ENCODE peak calls at places on chromosome 3, in seven cellular contexts. Z is HT1080, O is DND-41, P is endothelial cell, V is stomach, C is M059J, F is EL. I is an unnamed sample.

GRCh38 chr3:138381950-138382715 is 33.8 kb downstream of the MRAS start:
- DNase-seq in P (no peak), Z (no peak), F (peak), O (no peak), C (peak), V (peak), I (peak)

GRCh38 chr3:129625071-129625874 is 18.8 kb upstream of the PLXND1 start:
- DNase-seq in Z (no peak), P (no peak), O (no peak), V (no peak), F (peak), C (peak), I (peak)

GRCh38 chr3:134685881-134686802 is 35.3 kb upstream of the KY start:
- DNase-seq in F (peak), O (no peak), C (peak), P (no peak), Z (peak), V (no peak), I (peak)

GRCh38 chr3:42518800-42519567 is 16.5 kb downstream of the VIPR1 start:
- DNase-seq in O (peak), P (peak), F (peak), C (no peak), Z (no peak), V (no peak), I (peak)

GRCh38 chr3:139310474-139310933 is 33.3 kb upstream of the MRPS22 start:
- DNase-seq in C (peak), P (no peak), F (peak), V (no peak), O (no peak), Z (peak), I (peak)

GRCh38 chr3:58009026-58009748 is 965 bp downstream of the FLNB start:
- DNase-seq in F (no peak), O (peak), Z (no peak), P (no peak), C (no peak), V (peak), I (peak)

GRCh38 chr3:127114337-127115070 is 78.4 kb upstream of the PRR23E start:
- DNase-seq in Z (no peak), P (no peak), F (no peak), O (no peak), V (no peak), C (no peak), I (no peak)

GRCh38 chr3:52218454-52218853 is 7.0 kb downstream of the TLR9 start:
- DNase-seq in Z (no peak), P (no peak), O (peak), C (no peak), F (no peak), V (no peak), I (no peak)

GRCh38 chr3:112746675-112747276 is 99.9 kb downstream of the CD200R1L start:
- DNase-seq in F (peak), V (no peak), Z (no peak), P (no peak), O (no peak), C (peak), I (peak)

GRCh38 chr3:42077785-42078184 is 13.4 kb upstream of the TRAK1 start:
- DNase-seq in V (no peak), P (no peak), O (no peak), C (no peak), Z (no peak), F (no peak), I (no peak)

GRCh38 chr3:182309120-182309519 is 484.2 kb upstream of the ATP11B start:
- DNase-seq in O (no peak), Z (peak), P (no peak), F (no peak), C (peak), V (no peak), I (peak)

GRCh38 chr3:50371133-50371670 is 11.9 kb upstream of the TMEM115 start:
- DNase-seq in F (no peak), Z (no peak), C (no peak), V (no peak), P (no peak), O (no peak), I (no peak)

GRCh38 chr3:140731440-140732119 is 53.7 kb downstream of the TRIM42 start:
- DNase-seq in P (no peak), Z (no peak), C (no peak), O (no peak), F (no peak), V (no peak), I (no peak)

GRCh38 chr3:132659370-132660055 is at the start of gene ACAD11:
- DNase-seq in V (peak), C (peak), P (peak), Z (peak), O (peak), F (peak), I (peak)

GRCh38 chr3:133662256-133662773 is 574 bp upstream of the TOPBP1 start:
- DNase-seq in Z (peak), P (peak), V (no peak), C (peak), O (peak), F (peak), I (peak)

GRCh38 chr3:188362405-188362831 is 208.5 kb downstream of the LPP start:
- DNase-seq in Z (peak), P (no peak), C (peak), V (no peak), F (peak), O (no peak), I (peak)

GRCh38 chr3:122678496-122678895 is 2.1 kb upstream of the PARP14 start:
- DNase-seq in V (no peak), P (no peak), Z (no peak), O (no peak), C (no peak), F (no peak), I (no peak)

GRCh38 chr3:7289113-7289512 is 428.2 kb downstream of the GRM7 start:
- DNase-seq in O (no peak), F (no peak), P (no peak), Z (no peak), C (no peak), V (no peak), I (no peak)

GRCh38 chr3:61686228-61686648 is 124.9 kb downstream of the PTPRG start:
- DNase-seq in V (no peak), Z (peak), C (peak), O (no peak), P (no peak), F (no peak), I (peak)

GRCh38 chr3:29585368-29585767 is 304.5 kb downstream of the RBMS3 start:
- DNase-seq in C (no peak), Z (no peak), O (no peak), F (no peak), V (no peak), P (no peak), I (no peak)

GRCh38 chr3:58414538-58415197 is 19.0 kb downstream of the PDHB start:
- DNase-seq in Z (peak), C (peak), P (peak), V (peak), F (peak), O (peak), I (peak)

GRCh38 chr3:38655708-38656300 is 6.3 kb upstream of the SCN5A start:
- DNase-seq in P (no peak), C (peak), F (peak), O (peak), V (no peak), Z (peak), I (peak)

GRCh38 chr3:14289590-14290453 is 111.2 kb downstream of the LSM3 start:
- DNase-seq in Z (peak), O (no peak), C (peak), F (peak), V (no peak), P (no peak), I (peak)

GRCh38 chr3:98814799-98815450 is 51.8 kb downstream of the ST3GAL6 start:
- DNase-seq in V (no peak), F (peak), Z (peak), O (no peak), C (no peak), P (no peak), I (peak)

GRCh38 chr3:177448987-177449975 is 252.0 kb upstream of the TBL1XR1 start:
- DNase-seq in F (peak), O (no peak), V (no peak), C (peak), Z (peak), P (no peak), I (peak)